ENCODE peak calls at places on chromosomes 2 and 18, in four cellular contexts. V is AG10803; S is CD8-positive, alpha-beta T cell; R is AG04450. C is an unnamed sample.

GRCh38 chr18:36465970-36466369 is 168.5 kb downstream of the FHOD3 start:
- DNase-seq in V (no peak), S (no peak), R (no peak), C (no peak)

GRCh38 chr2:12718662-12719399 is 2.1 kb downstream of the TRIB2 start:
- DNase-seq in R (no peak), S (no peak), V (peak), C (no peak)

GRCh38 chr2:121080013-121080772 is 204.8 kb downstream of the TFCP2L1 start:
- DNase-seq in R (peak), V (peak), S (peak), C (peak)

GRCh38 chr2:238848566-238848940 is 668 bp downstream of the TWIST2 start:
- DNase-seq in V (no peak), R (no peak), S (no peak), C (no peak)

GRCh38 chr2:19664651-19665050 is 237.1 kb downstream of the TTC32 start:
- DNase-seq in V (no peak), R (no peak), S (no peak), C (no peak)

GRCh38 chr18:36372902-36373301 is 75.4 kb downstream of the FHOD3 start:
- DNase-seq in R (peak), V (peak), S (no peak), C (no peak)

GRCh38 chr2:36507408-36507812 is 90.6 kb downstream of the FEZ2 start:
- DNase-seq in V (peak), R (no peak), S (peak), C (peak)

GRCh38 chr2:203743441-203743932 is 37.0 kb downstream of the CD28 start:
- DNase-seq in V (peak), R (no peak), S (no peak), C (no peak)

GRCh38 chr2:20241973-20242726 is 17.2 kb upstream of the SDC1 start:
- DNase-seq in R (no peak), V (no peak), S (no peak), C (no peak)

GRCh38 chr2:54722641-54723299 is 692 bp upstream of the EML6 start:
- DNase-seq in S (no peak), V (peak), R (no peak), C (no peak)

GRCh38 chr2:233882353-233882752 is 14.2 kb upstream of the MSL3B start:
- DNase-seq in S (no peak), R (no peak), V (no peak), C (no peak)

GRCh38 chr2:100902833-100903405 is 83.0 kb downstream of the NPAS2 start:
- DNase-seq in V (peak), R (peak), S (no peak), C (no peak)

GRCh38 chr2:25736899-25737515 is 63.6 kb upstream of the DTNB start:
- DNase-seq in R (no peak), V (no peak), S (no peak), C (no peak)

GRCh38 chr2:85804026-85804425 is 50.2 kb downstream of the ATOH8 start:
- DNase-seq in V (no peak), R (no peak), S (no peak), C (no peak)

GRCh38 chr18:76823574-76823973 is 1.2 kb downstream of the ZNF236 start:
- DNase-seq in R (no peak), S (no peak), V (no peak), C (no peak)

GRCh38 chr2:240538031-240538780 is 19.6 kb downstream of the ANKMY1 start:
- DNase-seq in V (no peak), S (no peak), R (no peak), C (no peak)

GRCh38 chr18:2617974-2618373 is 37.6 kb upstream of the SMCHD1 start:
- DNase-seq in S (no peak), R (no peak), V (peak), C (no peak)

GRCh38 chr2:98828369-98828744 is 97.4 kb upstream of the MGAT4A start:
- DNase-seq in V (no peak), R (no peak), S (no peak), C (no peak)

GRCh38 chr2:219243291-219243761 is 1.9 kb downstream of the GLB1L start:
- DNase-seq in S (no peak), V (no peak), R (no peak), C (no peak)

GRCh38 chr2:207635468-207636200 is 10.4 kb upstream of the METTL21A start:
- DNase-seq in V (no peak), R (no peak), S (no peak), C (no peak)

GRCh38 chr18:73645175-73645715 is 502.4 kb downstream of the FBXO15 start:
- DNase-seq in S (no peak), V (peak), R (no peak), C (no peak)

GRCh38 chr2:211132586-211132985 is 576.2 kb downstream of the CPS1 start:
- DNase-seq in R (no peak), V (no peak), S (no peak), C (no peak)

GRCh38 chr2:71685941-71686611 is 232.7 kb downstream of the DYSF start:
- DNase-seq in V (no peak), R (no peak), S (no peak), C (no peak)

GRCh38 chr2:36177282-36177681 is 178.3 kb upstream of the CRIM1 start:
- DNase-seq in V (no peak), S (no peak), R (no peak), C (no peak)

GRCh38 chr2:235827585-235827992 is 333.7 kb downstream of the AGAP1 start:
- DNase-seq in R (peak), V (no peak), S (no peak), C (no peak)

GRCh38 chr18:48656176-48656575 is 117.3 kb downstream of the CTIF start:
- DNase-seq in V (no peak), R (no peak), S (no peak), C (no peak)

GRCh38 chr2:164868563-164869419 is 27.2 kb upstream of the COBLL1 start:
- DNase-seq in V (peak), R (no peak), S (no peak), C (no peak)

GRCh38 chr2:205716126-205716525 is 33.8 kb downstream of the NRP2 start:
- DNase-seq in R (no peak), V (no peak), S (no peak), C (no peak)

GRCh38 chr18:33606621-33607020 is 28.6 kb downstream of the ASXL3 start:
- DNase-seq in R (no peak), S (no peak), V (no peak), C (no peak)
- H3K4me3 ChIP-seq in R (no peak), S (no peak), V (no peak), C (no peak)

DNA sequence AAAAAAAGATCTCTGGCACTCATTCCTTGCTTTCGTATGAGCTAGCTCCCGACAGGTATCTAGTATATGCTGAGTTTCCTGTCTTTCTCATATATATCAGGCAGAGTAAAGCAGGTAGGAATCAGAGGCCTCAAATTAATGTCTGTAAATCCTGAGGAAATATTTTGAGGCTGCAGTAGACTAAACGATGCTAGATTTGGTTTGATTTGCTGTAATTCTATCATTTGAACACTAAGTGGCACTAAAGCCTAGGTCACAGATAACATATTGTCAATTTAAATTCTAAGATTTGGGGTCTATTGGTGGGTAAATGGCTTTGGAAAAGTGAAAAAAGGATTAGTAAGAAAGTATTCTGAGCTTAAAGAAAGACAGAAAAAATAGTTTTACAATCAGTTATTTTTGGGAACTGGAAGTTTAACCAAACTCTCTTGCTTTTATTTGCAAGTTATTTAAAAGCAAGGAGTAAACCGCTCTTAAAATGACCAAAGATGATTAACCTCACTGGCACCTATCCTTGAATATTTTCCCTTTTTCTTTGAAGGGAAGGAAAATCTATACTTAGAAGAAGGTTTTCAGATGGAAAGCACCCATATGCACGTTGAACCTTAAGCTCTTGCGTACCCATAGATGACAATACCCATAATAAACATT is 37.6 kb upstream of the SLC4A10 start:
- DNase-seq in S (no peak), R (no peak), V (peak), C (no peak)
- TF ChIP-seq CTCF in S (peak), R (peak), V (peak), C (no peak)

GRCh38 chr2:64931536-64932326 is 57.5 kb upstream of the SLC1A4 start:
- DNase-seq in R (no peak), V (no peak), S (no peak), C (no peak)
- H3K4me3 ChIP-seq in R (no peak), V (no peak), S (no peak), C (no peak)

GRCh38 chr2:108594982-108595464 is 60.8 kb downstream of the LIMS1 start:
- DNase-seq in V (peak), R (peak), S (no peak), C (no peak)

GRCh38 chr2:108591163-108591562 is 56.9 kb downstream of the LIMS1 start:
- DNase-seq in V (no peak), S (no peak), R (no peak), C (no peak)

GRCh38 chr2:108594132-108594981 is 60.1 kb downstream of the LIMS1 start:
- DNase-seq in V (peak), S (no peak), R (no peak), C (no peak)

GRCh38 chr2:108589786-108590185 is 55.5 kb downstream of the LIMS1 start:
- DNase-seq in S (no peak), V (no peak), R (no peak), C (no peak)

DNA sequence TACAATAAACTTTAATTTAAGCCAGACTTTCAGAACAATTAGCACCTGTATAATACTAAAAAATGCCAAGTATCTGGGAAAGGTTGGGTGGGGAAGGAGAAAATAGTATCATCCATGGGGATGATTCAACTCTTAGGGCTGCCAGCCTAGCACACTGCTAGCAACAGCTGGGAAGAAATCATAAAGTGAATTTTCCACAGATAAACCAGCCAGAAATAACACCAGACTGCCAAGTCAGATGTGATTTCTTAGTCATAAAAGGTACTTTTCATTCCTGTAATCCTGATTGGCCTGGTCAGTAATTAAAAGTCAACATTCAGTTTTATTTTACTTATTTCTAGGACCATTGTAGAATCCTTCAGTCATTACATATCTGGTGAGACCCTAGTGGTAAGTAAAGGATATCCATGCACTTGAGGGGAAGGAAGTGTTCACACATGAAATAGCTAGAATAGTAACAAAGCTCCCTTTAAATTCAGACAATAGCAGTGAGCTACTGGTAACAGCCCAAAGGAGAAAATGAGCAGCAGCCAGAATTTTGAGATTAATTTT is 59.4 kb downstream of the LIMS1 start:
- DNase-seq in V (peak), R (no peak), S (no peak), C (no peak)
- TF ChIP-seq CTCF in V (peak), R (peak), S (no peak), C (no peak)

DNA sequence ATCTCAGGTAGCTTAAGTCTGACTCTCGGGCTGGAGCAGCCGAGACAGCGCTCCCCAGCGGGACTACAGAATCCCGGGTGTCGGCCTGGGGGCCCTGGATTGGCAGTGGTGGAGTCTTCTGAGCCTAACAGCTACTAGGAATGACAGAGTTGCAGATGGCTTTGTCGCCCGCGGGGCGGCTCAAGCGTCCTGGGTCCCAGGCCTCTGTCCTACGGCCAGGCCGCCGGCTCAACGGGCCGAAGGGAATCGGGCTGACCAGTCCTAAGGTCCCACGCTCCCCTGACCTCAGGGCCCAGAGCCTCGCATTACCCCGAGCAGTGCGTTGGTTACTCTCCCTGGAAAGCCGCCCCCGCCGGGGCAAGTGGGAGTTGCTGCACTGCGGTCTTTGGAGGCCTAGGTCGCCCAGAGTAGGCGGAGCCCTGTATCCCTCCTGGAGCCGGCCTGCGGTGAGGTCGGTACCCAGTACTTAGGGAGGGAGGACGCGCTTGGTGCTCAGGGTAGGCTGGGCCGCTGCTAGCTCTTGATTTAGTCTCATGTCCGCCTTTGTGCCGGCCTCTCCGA is 8.8 kb downstream of the SIX2 start:
- DNase-seq in R (no peak), V (no peak), S (no peak), C (no peak)
- H3K4me3 ChIP-seq in R (no peak), V (no peak), S (no peak), C (peak)

GRCh38 chr18:11518788-11519685 is 90.4 kb upstream of the SLC35G4 start:
- DNase-seq in S (no peak), V (peak), R (peak), C (no peak)
- TF ChIP-seq CTCF in S (no peak), V (peak), R (peak), C (peak)

GRCh38 chr2:1741851-1742250 is 2.5 kb downstream of the PXDN start:
- DNase-seq in V (no peak), R (no peak), S (no peak), C (no peak)
- H3K4me3 ChIP-seq in V (peak), R (peak), S (no peak), C (no peak)

GRCh38 chr2:134722728-134723127 is 3.9 kb upstream of the TMEM163 start:
- DNase-seq in S (no peak), V (no peak), R (no peak), C (no peak)

GRCh38 chr2:134724341-134724740 is 5.5 kb upstream of the TMEM163 start:
- DNase-seq in S (no peak), V (no peak), R (no peak), C (no peak)

GRCh38 chr2:134721596-134721995 is 2.8 kb upstream of the TMEM163 start:
- DNase-seq in R (no peak), V (no peak), S (no peak), C (no peak)

GRCh38 chr2:134728163-134728562 is 9.4 kb upstream of the TMEM163 start:
- DNase-seq in V (no peak), S (no peak), R (no peak), C (no peak)

GRCh38 chr2:134727385-134727784 is 8.6 kb upstream of the TMEM163 start:
- DNase-seq in V (no peak), R (no peak), S (no peak), C (no peak)
- TF ChIP-seq CTCF in V (no peak), R (no peak), S (no peak), C (no peak)

C was measured in stomach.